ENCODE peak calls at places on chromosome 7, in six cellular contexts. J is HepG2, F is endothelial cell of umbilical vein, L is NB4, B is A549, N is GM12878. Z is an unnamed sample.

GRCh38 chr7:71787513-71787912 is 624.6 kb downstream of the CALN1 start:
- DNase-seq in B (peak; percentile 32), J (no peak), F (no peak), N (no peak), L (peak; percentile 23), Z (no peak)

GRCh38 chr7:115023219-115023618 is 101.3 kb downstream of the MDFIC start:
- DNase-seq in B (no peak), F (no peak), L (peak; percentile 63), N (no peak), J (no peak), Z (no peak)

GRCh38 chr7:725223-726005 is 1.1 kb upstream of the DNAAF5 start:
- DNase-seq in J (no peak), N (no peak), F (no peak), B (no peak), L (peak; percentile 54), Z (peak; percentile 8)

GRCh38 chr7:140084972-140085371 is 22.2 kb upstream of the PARP12 start:
- DNase-seq in B (no peak), J (no peak), N (peak; percentile 72), F (peak; percentile 13), L (peak; percentile 72), Z (peak; percentile 76)

GRCh38 chr7:43377196-43377935 is 205.5 kb upstream of the STK17A start:
- DNase-seq in B (no peak), J (no peak), L (no peak), N (no peak), F (no peak), Z (no peak)

GRCh38 chr7:803243-803635 is 29.0 kb upstream of the SUN1 start:
- DNase-seq in L (no peak), J (no peak), F (no peak), N (no peak), B (peak; percentile 19), Z (no peak)

GRCh38 chr7:76356115-76356514 is 2.7 kb downstream of the YWHAG start:
- DNase-seq in F (no peak), J (no peak), B (no peak), L (no peak), N (no peak), Z (no peak)

GRCh38 chr7:80611779-80612178 is 26.7 kb upstream of the CD36 start:
- DNase-seq in L (no peak), N (no peak), B (peak; percentile 79), J (peak; percentile 95), F (peak; percentile 48), Z (no peak)

GRCh38 chr7:1290262-1291039 is 57.8 kb downstream of the UNCX start:
- DNase-seq in F (peak; percentile 3), L (peak; percentile 50), B (peak; percentile 22), J (no peak), N (no peak), Z (no peak)

GRCh38 chr7:1725766-1726630 is 55.9 kb downstream of the ELFN1 start:
- DNase-seq in J (no peak), B (no peak), N (no peak), F (no peak), L (no peak), Z (no peak)

GRCh38 chr7:21903074-21903786 is 42.5 kb downstream of the CDCA7L start:
- DNase-seq in B (no peak), J (peak; percentile 5), F (no peak), N (no peak), L (no peak), Z (no peak)

GRCh38 chr7:143288836-143289235 is 685 bp downstream of the CASP2 start:
- DNase-seq in B (no peak), J (no peak), L (peak; percentile 44), N (no peak), F (peak; percentile 38), Z (peak; percentile 41)

GRCh38 chr7:127652333-127653248 is 597 bp downstream of the SND1 start:
- DNase-seq in F (peak; percentile 39), J (no peak), L (peak; percentile 38), N (no peak), B (peak; percentile 24), Z (no peak)

GRCh38 chr7:80392229-80393169 is 119.4 kb downstream of the GNAT3 start:
- DNase-seq in B (peak; percentile 36), N (no peak), F (peak; percentile 57), L (peak; percentile 17), J (peak; percentile 17), Z (no peak)

GRCh38 chr7:108094933-108095710 is 35.0 kb downstream of the LAMB4 start:
- DNase-seq in F (peak; percentile 86), L (no peak), B (peak; percentile 79), N (no peak), J (peak; percentile 88), Z (no peak)
- TF ChIP-seq MYC in F (no peak), L (no peak), B (no peak), N (no peak), J (no peak), Z (no peak)

GRCh38 chr7:74478671-74479065 is 25.0 kb downstream of the GTF2IRD1 start:
- DNase-seq in F (no peak), B (no peak), L (no peak), J (no peak), N (no peak), Z (no peak)

GRCh38 chr7:74475987-74476350 is 22.3 kb downstream of the GTF2IRD1 start:
- DNase-seq in N (no peak), J (no peak), F (no peak), L (no peak), B (no peak), Z (no peak)

GRCh38 chr7:74477188-74477587 is 23.5 kb downstream of the GTF2IRD1 start:
- DNase-seq in F (no peak), J (no peak), B (no peak), L (no peak), N (no peak), Z (no peak)

GRCh38 chr7:74475243-74475986 is 21.7 kb downstream of the GTF2IRD1 start:
- DNase-seq in F (no peak), J (no peak), N (no peak), B (no peak), L (no peak), Z (no peak)

DNA sequence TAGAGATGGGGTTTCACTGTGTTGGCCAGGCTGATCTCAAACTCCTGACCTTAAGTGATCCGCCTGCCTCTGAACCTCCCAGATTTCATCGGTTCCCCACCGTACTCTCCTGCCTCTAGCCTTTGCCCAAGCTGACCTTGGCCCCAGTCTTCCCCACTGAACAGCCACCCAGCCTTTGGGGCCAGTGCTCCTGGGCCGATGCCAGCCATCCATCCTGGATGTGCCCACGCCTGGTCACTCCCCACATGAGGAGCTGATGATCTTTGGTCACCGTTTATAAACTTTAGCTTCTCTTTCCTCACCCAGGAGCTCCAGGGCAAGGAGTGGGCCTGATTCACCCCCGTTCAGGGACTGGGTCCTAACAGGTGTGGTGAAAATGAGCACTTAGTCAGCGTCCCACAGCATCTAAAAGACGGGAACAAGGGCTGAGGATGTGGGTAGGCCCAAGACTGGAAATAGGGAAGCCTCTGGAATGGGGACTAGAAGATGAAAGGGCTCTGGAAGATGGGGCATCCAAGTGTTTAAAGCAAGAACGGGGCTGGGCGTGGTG is 22.9 kb downstream of the GTF2IRD1 start:
- DNase-seq in B (no peak), F (no peak), L (no peak), N (no peak), J (no peak), Z (no peak)
- TF ChIP-seq MYC in B (no peak), F (no peak), L (no peak), N (no peak), J (no peak), Z (no peak)

DNA sequence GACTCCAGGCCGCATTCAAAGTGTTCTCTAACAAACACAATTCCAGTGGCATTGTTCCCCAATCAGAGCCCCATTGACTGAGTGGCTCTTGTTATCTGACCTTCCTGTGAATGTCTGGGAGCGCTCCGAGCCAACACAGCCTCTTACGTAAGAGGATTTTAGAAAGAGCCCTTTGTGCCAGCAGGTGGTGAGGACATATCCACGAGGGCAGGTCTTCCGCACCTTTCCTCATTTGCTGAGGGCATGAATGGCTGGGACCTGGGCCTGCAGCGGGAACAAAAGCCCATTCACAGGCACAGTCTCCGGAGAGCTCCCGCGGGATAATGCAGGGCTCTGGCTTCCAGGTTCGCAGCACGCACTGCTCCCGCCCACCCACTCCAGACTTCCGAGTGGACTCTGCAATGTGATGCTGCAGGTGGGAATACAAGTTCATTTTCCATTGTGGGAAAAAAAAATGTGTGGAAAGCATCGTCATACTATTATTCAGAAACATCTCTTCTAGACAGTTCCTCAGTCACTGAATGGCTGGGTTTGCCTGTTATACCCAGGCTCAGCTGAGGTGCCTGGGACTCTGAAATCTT is 295.0 kb upstream of the IGFBP3 start:
- DNase-seq in L (no peak), J (peak; percentile 97), F (no peak), N (no peak), B (no peak), Z (no peak)
- TF ChIP-seq MYC in L (no peak), J (peak; percentile 66), F (no peak), N (no peak), B (no peak), Z (no peak)

DNA sequence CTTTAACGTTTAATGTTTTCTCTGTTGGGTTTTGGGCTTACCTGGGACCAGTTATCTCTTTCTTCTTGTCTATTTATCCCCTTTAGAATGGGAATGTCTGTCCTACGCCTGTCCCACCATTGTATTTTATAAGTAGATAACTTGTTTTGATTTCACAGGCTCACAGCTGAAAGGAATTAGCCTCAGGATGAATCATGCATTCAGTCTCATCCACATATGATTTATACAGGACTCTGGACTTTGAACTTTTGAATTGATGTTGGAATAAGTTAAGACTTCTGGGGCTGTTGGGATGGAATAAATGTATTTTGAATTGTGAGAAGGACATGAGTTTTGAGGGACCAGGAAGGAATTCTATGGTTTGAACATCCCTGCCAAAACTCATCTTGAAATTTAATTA is 112.7 kb downstream of the AMPH start:
- DNase-seq in L (no peak), J (no peak), N (no peak), B (no peak), F (no peak), Z (no peak)
- TF ChIP-seq MYC in L (no peak), J (no peak), N (no peak), B (no peak), F (no peak), Z (no peak)